ENCODE peak calls at places on chromosomes 6 and 20, in seven cellular contexts. B, I, M, H, W, F and J are unnamed samples. For H3K4me1 and H3K27me3, the result is how much of the 10 kb centered on the place peaks cover.

GRCh38 chr6:134464690-134465411 is 146.9 kb upstream of the SGK1 start:
- DNase-seq in B (no peak), W (no peak), M (no peak), I (peak), H (no peak), F (no peak), J (peak)

GRCh38 chr6:157287923-157288322 is 35.4 kb downstream of the TMEM242 start:
- DNase-seq in I (no peak), W (no peak), M (no peak), H (no peak), B (no peak), F (no peak), J (no peak)

GRCh38 chr6:13531956-13532355 is 42.4 kb upstream of the SIRT5 start:
- DNase-seq in H (no peak), F (no peak), W (no peak), M (no peak), B (no peak), I (peak), J (no peak)

GRCh38 chr6:484086-484728 is 92.7 kb downstream of the IRF4 start:
- DNase-seq in H (no peak), I (no peak), W (no peak), F (no peak), B (no peak), M (no peak), J (no peak)

GRCh38 chr6:166742981-166743380 is 115.9 kb upstream of the RPS6KA2 start:
- DNase-seq in F (no peak), B (no peak), W (no peak), M (no peak), I (no peak), H (no peak), J (no peak)

GRCh38 chr20:63230800-63231268 is 4.9 kb upstream of the BIRC7 start:
- DNase-seq in B (peak), W (no peak), I (peak), F (no peak), M (no peak), H (no peak), J (no peak)

GRCh38 chr6:142845624-142846458 is 99.1 kb downstream of the HIVEP2 start:
- DNase-seq in M (peak), H (no peak), I (peak), W (peak), B (peak), F (peak), J (peak)

GRCh38 chr6:26514984-26515383 is 14.9 kb downstream of the BTN1A1 start:
- DNase-seq in B (no peak), F (no peak), M (no peak), I (no peak), W (no peak), H (no peak), J (no peak)

GRCh38 chr6:113630365-113630737 is 226.8 kb upstream of the MARCKS start:
- DNase-seq in F (no peak), B (no peak), I (no peak), M (no peak), H (no peak), W (no peak), J (no peak)

GRCh38 chr20:3312940-3313656 is 74.1 kb upstream of the SLC4A11 start:
- DNase-seq in W (no peak), H (no peak), B (no peak), M (no peak), F (no peak), I (no peak), J (peak)

GRCh38 chr20:50450961-50451752 is 59.0 kb upstream of the PTPN1 start:
- DNase-seq in W (no peak), F (peak), H (no peak), I (peak), B (no peak), M (peak), J (peak)

GRCh38 chr6:22737331-22737730 is 168.0 kb downstream of the HDGFL1 start:
- DNase-seq in H (peak), M (peak), I (peak), B (no peak), W (no peak), F (peak), J (no peak)

GRCh38 chr20:58640446-58640845 is 10.6 kb upstream of the STX16 start:
- DNase-seq in W (no peak), H (no peak), F (no peak), M (no peak), I (no peak), B (no peak), J (no peak)

GRCh38 chr6:101722991-101723579 is 329.6 kb downstream of the GRIK2 start:
- DNase-seq in F (no peak), M (no peak), B (no peak), W (no peak), H (no peak), I (no peak), J (no peak)

GRCh38 chr20:48959902-48960550 is 38.5 kb downstream of the ARFGEF2 start:
- DNase-seq in W (no peak), I (no peak), F (no peak), B (no peak), H (no peak), M (no peak), J (no peak)

GRCh38 chr20:53900380-53900999 is 169.9 kb downstream of the BCAS1 start:
- DNase-seq in M (no peak), F (no peak), I (no peak), W (no peak), B (no peak), H (no peak), J (no peak)

GRCh38 chr20:34709044-34709835 is 5.1 kb downstream of the TP53INP2 start:
- DNase-seq in F (peak), W (peak), H (peak), B (peak), M (peak), I (peak), J (peak)

GRCh38 chr20:34689486-34689885 is 12.6 kb upstream of the PIGU start:
- DNase-seq in F (no peak), B (no peak), W (no peak), M (no peak), H (no peak), I (no peak), J (no peak)

GRCh38 chr20:6311841-6312655 is 189.2 kb upstream of the FERMT1 start:
- DNase-seq in H (no peak), B (no peak), W (no peak), M (no peak), I (no peak), F (no peak), J (no peak)

GRCh38 chr20:64107736-64108457 is 532 bp upstream of the NPBWR2 start:
- DNase-seq in M (peak), I (peak), H (no peak), B (no peak), F (no peak), W (no peak), J (no peak)

GRCh38 chr20:19944772-19945459 is 72.2 kb upstream of the NAA20 start:
- DNase-seq in I (no peak), H (no peak), B (no peak), F (no peak), W (no peak), M (no peak), J (no peak)

GRCh38 chr20:10367425-10367920 is 66.5 kb downstream of the MKKS start:
- DNase-seq in H (no peak), M (no peak), F (no peak), B (no peak), W (no peak), I (no peak), J (no peak)

GRCh38 chr20:2838170-2838797 is 2.2 kb downstream of the PCED1A start:
- DNase-seq in W (no peak), B (no peak), H (no peak), I (no peak), F (no peak), M (no peak), J (no peak)

DNA sequence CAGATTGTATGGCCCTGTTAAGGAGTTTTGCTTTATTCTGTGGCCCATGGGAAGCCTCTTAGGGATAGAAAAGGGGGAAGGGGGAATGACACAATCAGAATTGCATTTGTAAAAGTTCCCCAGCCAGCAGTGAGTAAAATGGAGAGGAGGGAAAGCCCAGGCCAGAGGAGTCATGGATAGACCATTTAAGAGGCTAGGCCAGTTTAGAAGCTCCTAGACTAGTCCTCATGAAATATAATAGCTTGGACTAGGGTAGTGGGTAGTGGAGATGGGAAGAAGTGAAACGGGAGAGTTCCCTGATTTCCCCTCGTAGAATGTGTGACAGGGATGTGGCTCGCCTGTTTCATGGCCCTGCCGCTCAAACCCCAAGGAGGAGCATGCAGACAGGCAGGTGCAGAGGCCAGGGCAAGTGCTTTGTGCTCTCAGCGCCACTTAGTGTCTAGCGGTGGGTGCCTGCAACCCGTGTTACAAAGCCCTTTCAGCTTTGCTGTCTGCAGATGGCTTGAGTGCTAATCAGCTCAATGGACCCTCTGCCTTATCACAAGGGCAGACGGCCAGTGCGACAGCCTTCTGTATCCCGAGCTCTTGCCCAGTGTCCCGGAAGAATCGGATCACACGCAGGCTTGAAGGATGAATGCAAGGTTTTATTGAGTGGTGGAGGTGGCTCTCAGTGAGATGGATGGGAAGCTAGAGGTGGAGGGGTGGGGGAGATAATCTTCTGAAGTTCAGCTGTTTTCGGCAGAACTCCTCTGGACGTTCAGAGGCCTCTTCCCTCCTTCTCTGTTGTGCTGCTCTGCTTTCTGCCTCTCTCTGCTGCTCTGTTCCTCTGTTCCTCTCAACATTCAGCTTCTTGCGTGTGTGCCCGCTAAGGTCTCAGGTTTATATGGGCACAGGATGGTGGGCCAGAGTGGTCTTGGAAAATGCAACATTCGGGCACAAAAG is 141.1 kb downstream of the CEP57L1 start:
- DNase-seq in W (no peak), B (no peak), H (peak), I (peak), F (no peak), M (no peak), J (no peak)
- H3K4me1 ChIP-seq in W (under half), B (under half), H (under half), I (under half), F (under half), M (half or more), J (under half)

GRCh38 chr6:43280234-43280633 is 17.8 kb upstream of the SLC22A7 start:
- DNase-seq in F (no peak), W (no peak), I (no peak), M (no peak), B (no peak), H (no peak), J (no peak)
- H3K4me3 ChIP-seq in F (no peak), W (no peak), I (no peak), M (no peak), B (no peak), H (no peak), J (no peak)

DNA sequence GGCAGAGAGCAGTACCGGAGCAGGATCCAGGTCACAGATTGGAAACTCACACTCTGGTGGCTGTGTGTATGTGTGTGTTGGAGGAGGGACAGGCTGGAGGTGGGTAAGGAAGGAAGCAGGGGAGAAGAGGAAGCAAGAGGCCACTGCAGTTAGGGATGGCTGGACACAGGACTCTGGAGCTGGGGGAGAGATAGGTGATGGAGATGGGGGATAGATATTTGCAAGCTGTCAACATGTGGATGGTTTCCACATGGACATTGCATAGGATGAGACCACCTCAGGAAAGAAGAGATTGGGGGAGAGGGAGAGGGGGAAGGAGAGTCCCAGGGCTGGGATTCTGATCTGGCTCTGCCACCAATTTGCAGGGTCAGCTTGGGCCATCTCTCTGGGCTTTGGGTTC is 109.1 kb upstream of the SIRPA start:
- DNase-seq in I (no peak), B (no peak), W (no peak), F (no peak), H (no peak), M (no peak), J (no peak)
- H3K27me3 ChIP-seq in I (under half), B (half or more), W (under half), F (under half), H (under half), M (half or more), J (under half)

DNA sequence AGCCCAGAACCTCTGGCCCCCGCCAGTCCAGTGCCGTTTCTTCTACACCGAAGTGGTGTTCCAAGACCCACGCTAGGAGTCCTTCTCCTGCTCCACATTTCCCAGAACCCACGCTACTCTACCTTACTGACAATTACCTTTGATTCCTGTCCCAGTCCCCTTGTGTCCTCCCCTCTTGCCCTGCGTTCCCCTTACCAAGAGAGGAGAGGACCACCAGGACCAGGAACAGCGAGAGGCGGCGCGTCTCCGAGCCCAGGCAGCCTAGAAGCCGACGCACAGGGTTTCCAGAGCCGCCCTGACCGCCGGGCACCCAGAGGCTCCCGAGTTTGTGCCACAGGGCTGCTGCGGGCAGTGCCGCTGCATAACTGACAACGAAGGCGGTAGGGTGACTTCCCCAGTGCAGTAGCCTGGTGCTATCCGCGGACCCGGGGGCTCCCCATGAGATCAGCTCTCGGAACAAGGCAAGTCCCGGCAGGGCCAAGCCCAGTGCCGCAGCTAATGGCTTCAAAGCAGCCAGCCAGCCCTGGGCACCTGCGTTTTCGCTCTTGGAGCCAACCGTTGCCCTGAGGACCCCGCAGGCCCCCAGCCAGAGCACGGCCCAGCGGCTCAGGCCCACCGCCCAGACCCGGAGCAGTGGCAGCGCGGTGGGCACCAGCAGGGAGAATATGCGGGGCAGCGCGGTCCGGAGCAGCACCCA is 512 bp downstream of the TAP1 start:
- DNase-seq in F (peak), M (peak), I (peak), B (no peak), W (peak), H (no peak), J (no peak)
- H3K4me1 ChIP-seq in F (under half), M (half or more), I (under half), B (under half), W (half or more), H (under half), J (under half)